ENCODE peak calls at places on chromosomes 1 and 21, in five cellular contexts. W is kidney; S is H4; M is globus pallidus; Z is stimulated activated CD4-positive, alpha-beta T cell treated with anti-CD3 and anti-CD28 coated beads, Interleukin-15, amount 100 ng/mL, for 1 hour. X is an unnamed sample.
A peak's percentile ranks its signal among the peaks of the same experiment; 100 is the strongest.

GRCh38 chr1:116765962-116766361 is 11.7 kb downstream of the CD2 start:
- DNase-seq in W (no peak), S (no peak), M (no peak), Z (no peak), X (no peak)

GRCh38 chr1:119228318-119228717 is 87.9 kb upstream of the WARS2 start:
- DNase-seq in W (no peak), S (no peak), M (no peak), Z (no peak), X (no peak)

GRCh38 chr1:18176619-18177018 is 69.0 kb downstream of the IGSF21 start:
- DNase-seq in W (no peak), S (no peak), M (no peak), Z (no peak), X (no peak)

GRCh38 chr1:169601096-169601881 is 15.0 kb upstream of the F5 start:
- DNase-seq in W (no peak), S (peak; percentile 19), M (peak; percentile 52), Z (no peak), X (no peak)

GRCh38 chr1:166612886-166613285 is 226.4 kb upstream of the POGK start:
- DNase-seq in W (no peak), S (no peak), M (no peak), Z (no peak), X (no peak)

GRCh38 chr21:30839304-30839703 is 9.7 kb upstream of the KRTAP7-1 start:
- DNase-seq in W (no peak), S (peak; percentile 34), M (peak; percentile 11), Z (peak; percentile 21), X (no peak)

GRCh38 chr1:1574721-1575537 is at the start of gene SSU72:
- DNase-seq in W (peak; percentile 97), S (peak; percentile 90), M (peak; percentile 81), Z (peak; percentile 88), X (peak; percentile 92)

GRCh38 chr21:32256226-32256625 is 22.6 kb downstream of the MIS18A start:
- DNase-seq in W (no peak), S (no peak), M (no peak), Z (no peak), X (no peak)

GRCh38 chr1:224880593-224881307 is 48.7 kb upstream of the DNAH14 start:
- DNase-seq in W (no peak), S (no peak), M (no peak), Z (no peak), X (no peak)

GRCh38 chr1:223129229-223129851 is 13.7 kb downstream of the TLR5 start:
- DNase-seq in W (peak; percentile 93), S (no peak), M (peak; percentile 29), Z (peak; percentile 59), X (peak; percentile 86)

GRCh38 chr1:178093958-178094751 is at the start of gene RASAL2:
- DNase-seq in W (peak; percentile 90), S (peak; percentile 25), M (peak; percentile 55), Z (no peak), X (peak; percentile 47)

GRCh38 chr1:29624320-29624719 is 388.0 kb downstream of the PTPRU start:
- DNase-seq in W (no peak), S (no peak), M (no peak), Z (no peak), X (no peak)

GRCh38 chr1:41330588-41331545 is 30.4 kb upstream of the FOXO6 start:
- DNase-seq in W (no peak), S (peak; percentile 46), M (no peak), Z (no peak), X (no peak)

GRCh38 chr1:210233495-210234253 is 1.1 kb downstream of the SERTAD4 start:
- DNase-seq in W (peak; percentile 86), S (peak; percentile 69), M (peak; percentile 84), Z (no peak), X (no peak)

GRCh38 chr1:94884101-94884875 is 42.6 kb downstream of the CNN3 start:
- DNase-seq in W (peak; percentile 82), S (peak; percentile 61), M (peak; percentile 55), Z (no peak), X (peak; percentile 56)

GRCh38 chr1:207240325-207241095 is 81.0 kb upstream of the CD55 start:
- DNase-seq in W (no peak), S (peak; percentile 55), M (no peak), Z (no peak), X (no peak)

GRCh38 chr1:59360170-59360569 is 63.3 kb downstream of the FGGY start:
- DNase-seq in W (no peak), S (peak; percentile 25), M (no peak), Z (no peak), X (no peak)

GRCh38 chr1:112937070-112937469 is 18.9 kb downstream of the SLC16A1 start:
- DNase-seq in W (no peak), S (no peak), M (no peak), Z (no peak), X (no peak)

GRCh38 chr1:1614204-1614953 is 921 bp upstream of the MIB2 start:
- DNase-seq in W (peak; percentile 72), S (no peak), M (peak; percentile 21), Z (peak; percentile 38), X (no peak)

GRCh38 chr1:179351281-179351680 is 14.5 kb upstream of the AXDND1 start:
- DNase-seq in W (no peak), S (no peak), M (no peak), Z (no peak), X (no peak)

GRCh38 chr1:64019818-64020217 is 183.6 kb upstream of the UBE2U start:
- DNase-seq in W (no peak), S (peak; percentile 58), M (peak; percentile 77), Z (no peak), X (no peak)

GRCh38 chr1:28887418-28887834 is 26.9 kb upstream of the EPB41 start:
- DNase-seq in W (peak; percentile 75), S (no peak), M (no peak), Z (peak; percentile 24), X (no peak)

GRCh38 chr1:103900005-103900404 is 150.3 kb downstream of the AMY1C start:
- DNase-seq in W (no peak), S (peak; percentile 6), M (no peak), Z (no peak), X (no peak)

GRCh38 chr1:24190970-24191570 is 4.0 kb upstream of the IFNLR1 start:
- DNase-seq in W (no peak), S (no peak), M (no peak), Z (no peak), X (no peak)

X was measured in mesothelial cell of epicardium.